ENCODE peak calls at places on chromosomes 7 and 10, in nine cellular contexts. J is AG10803, I is heart right ventricle, M is keratinocyte, Q is brain microvascular endothelial cell, U is fibroblast of the aortic adventitia, Y is GM13976, C is PC-3, D is BE2C. R is an unnamed sample.

GRCh38 chr7:73822319-73823173 is 8.2 kb upstream of the CLDN4 start:
- DNase-seq in J (peak), I (no peak), M (peak), Q (peak), U (peak), Y (peak), C (peak), D (peak), R (no peak)

GRCh38 chr10:10644317-10645111 is 373.2 kb upstream of the CELF2 start:
- DNase-seq in J (peak), I (peak), M (peak), Q (peak), U (peak), Y (no peak), C (no peak), D (no peak), R (no peak)

GRCh38 chr7:106346167-106346677 is 61.4 kb upstream of the NAMPT start:
- DNase-seq in J (no peak), I (no peak), M (no peak), Q (no peak), U (no peak), Y (no peak), C (peak), D (no peak), R (no peak)

GRCh38 chr7:57414852-57415251 is 35.1 kb upstream of the ZNF716 start:
- DNase-seq in J (no peak), I (no peak), M (no peak), Q (no peak), U (no peak), Y (no peak), C (no peak), D (no peak), R (no peak)

GRCh38 chr10:11551915-11552602 is 59.4 kb downstream of the USP6NL start:
- DNase-seq in J (peak), I (no peak), M (peak), Q (peak), U (peak), Y (no peak), C (peak), D (no peak), R (no peak)

GRCh38 chr7:156117542-156118245 is 305.4 kb upstream of the SHH start:
- DNase-seq in J (no peak), I (no peak), M (no peak), Q (no peak), U (no peak), Y (no peak), C (no peak), D (no peak), R (no peak)

GRCh38 chr7:127650842-127651555 is 995 bp upstream of the SND1 start:
- DNase-seq in J (no peak), I (no peak), M (no peak), Q (no peak), U (no peak), Y (peak), C (no peak), D (no peak), R (peak)

GRCh38 chr10:46524471-46525176 is 31.8 kb downstream of the GPRIN2 start:
- DNase-seq in J (peak), I (no peak), M (peak), Q (peak), U (peak), Y (no peak), C (peak), D (no peak), R (no peak)

GRCh38 chr7:127934711-127935110 is 96.5 kb downstream of the LRRC4 start:
- DNase-seq in J (no peak), I (no peak), M (no peak), Q (no peak), U (no peak), Y (no peak), C (no peak), D (no peak), R (no peak)

GRCh38 chr10:72009430-72010081 is 45.4 kb downstream of the CHST3 start:
- DNase-seq in J (peak), I (peak), M (peak), Q (peak), U (peak), Y (no peak), C (no peak), D (peak), R (no peak)

GRCh38 chr10:6151087-6151977 is 51.4 kb upstream of the PFKFB3 start:
- DNase-seq in J (peak), I (peak), M (no peak), Q (peak), U (peak), Y (peak), C (no peak), D (peak), R (peak)

GRCh38 chr7:14698239-14698638 is 204.3 kb downstream of the DGKB start:
- DNase-seq in J (no peak), I (no peak), M (no peak), Q (no peak), U (peak), Y (no peak), C (peak), D (no peak), R (no peak)

GRCh38 chr10:11242443-11243386 is 225.0 kb downstream of the CELF2 start:
- DNase-seq in J (peak), I (peak), M (no peak), Q (no peak), U (no peak), Y (peak), C (no peak), D (no peak), R (peak)

GRCh38 chr7:8982338-8982994 is 549.1 kb downstream of the NXPH1 start:
- DNase-seq in J (no peak), I (no peak), M (no peak), Q (no peak), U (no peak), Y (no peak), C (no peak), D (no peak), R (no peak)

GRCh38 chr10:132310701-132311337 is 3.1 kb upstream of the STK32C start:
- DNase-seq in J (no peak), I (no peak), M (no peak), Q (no peak), U (no peak), Y (no peak), C (no peak), D (no peak), R (no peak)

GRCh38 chr10:94211187-94211529 is 151.6 kb downstream of the NOC3L start:
- DNase-seq in J (no peak), I (no peak), M (no peak), Q (no peak), U (no peak), Y (no peak), C (no peak), D (no peak), R (no peak)

GRCh38 chr10:66695046-66695445 is 230.8 kb upstream of the LRRTM3 start:
- DNase-seq in J (no peak), I (no peak), M (no peak), Q (no peak), U (no peak), Y (no peak), C (no peak), D (no peak), R (no peak)

GRCh38 chr10:86594535-86594934 is 59.8 kb upstream of the OPN4 start:
- DNase-seq in J (peak), I (no peak), M (no peak), Q (peak), U (peak), Y (no peak), C (peak), D (no peak), R (no peak)

GRCh38 chr10:116451956-116452720 is 24.5 kb downstream of the PNLIPRP3 start:
- DNase-seq in J (no peak), I (no peak), M (no peak), Q (no peak), U (no peak), Y (no peak), C (no peak), D (no peak), R (no peak)

GRCh38 chr10:49614242-49615198 is 683 bp downstream of the CHAT start:
- DNase-seq in J (no peak), I (no peak), M (no peak), Q (no peak), U (no peak), Y (no peak), C (no peak), D (no peak), R (no peak)

GRCh38 chr10:77949167-77949566 is 22.6 kb upstream of the DLG5 start:
- DNase-seq in J (peak), I (no peak), M (peak), Q (peak), U (peak), Y (no peak), C (peak), D (peak), R (no peak)

GRCh38 chr10:92790449-92790848 is 57.9 kb upstream of the EXOC6 start:
- DNase-seq in J (no peak), I (no peak), M (no peak), Q (no peak), U (no peak), Y (peak), C (no peak), D (no peak), R (peak)

GRCh38 chr10:7857259-7857658 is 39.0 kb downstream of the TAF3 start:
- DNase-seq in J (no peak), I (no peak), M (no peak), Q (no peak), U (no peak), Y (no peak), C (no peak), D (no peak), R (no peak)

GRCh38 chr7:104843198-104843597 is 170.8 kb upstream of the KMT2E start:
- DNase-seq in J (no peak), I (no peak), M (no peak), Q (no peak), U (no peak), Y (no peak), C (no peak), D (no peak), R (no peak)

GRCh38 chr10:98265403-98266378 is 2.3 kb downstream of the LOXL4 start:
- DNase-seq in J (no peak), I (no peak), M (no peak), Q (no peak), U (no peak), Y (no peak), C (no peak), D (no peak), R (no peak)

GRCh38 chr10:1121311-1121970 is 65.3 kb downstream of the WDR37 start:
- DNase-seq in J (no peak), I (no peak), M (no peak), Q (no peak), U (no peak), Y (no peak), C (no peak), D (no peak), R (no peak)

GRCh38 chr10:132364594-132364970 is 32.4 kb upstream of the PWWP2B start:
- DNase-seq in J (no peak), I (no peak), M (no peak), Q (no peak), U (no peak), Y (no peak), C (no peak), D (no peak), R (peak)

GRCh38 chr10:28661035-28661434 is 16.3 kb upstream of the BAMBI start:
- DNase-seq in J (peak), I (no peak), M (no peak), Q (peak), U (peak), Y (no peak), C (peak), D (no peak), R (no peak)

GRCh38 chr7:36014961-36015360 is 138.1 kb upstream of the EEPD1 start:
- DNase-seq in J (no peak), I (no peak), M (no peak), Q (no peak), U (no peak), Y (no peak), C (no peak), D (no peak), R (no peak)

GRCh38 chr10:86759073-86759672 is 2.8 kb downstream of the BMPR1A start:
- DNase-seq in J (peak), I (no peak), M (no peak), Q (no peak), U (peak), Y (no peak), C (no peak), D (no peak), R (no peak)

DNA sequence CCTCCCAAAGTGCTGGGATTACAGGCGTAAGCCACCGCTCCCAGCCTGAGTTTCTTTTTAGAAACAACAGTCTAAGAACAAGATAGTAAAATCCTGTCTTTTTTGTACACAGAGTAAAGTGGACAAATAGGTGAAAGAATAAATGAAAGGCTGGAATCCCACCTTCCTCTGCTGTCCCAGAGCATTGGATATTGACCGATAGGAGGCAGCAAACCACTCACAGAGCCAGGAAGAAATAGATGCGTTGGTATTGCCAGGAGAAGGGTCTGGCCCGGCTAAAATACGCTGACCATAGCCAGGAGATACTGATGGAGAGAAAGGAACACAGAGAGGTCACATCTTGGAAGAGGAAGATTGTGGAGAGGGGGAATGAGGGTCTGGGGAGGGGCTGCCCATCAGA is 11.4 kb upstream of the ZNF12 start:
- DNase-seq in J (no peak), I (no peak), M (no peak), Q (no peak), U (no peak), Y (no peak), C (no peak), D (no peak), R (no peak)
- TF ChIP-seq CTCF in J (no peak), I (no peak), M (no peak), Q (peak), U (peak), Y (peak), C (no peak), D (peak), R (peak)

GRCh38 chr10:124636271-124636993 is 107.7 kb downstream of the FAM53B start:
- DNase-seq in J (no peak), I (no peak), M (no peak), Q (no peak), U (no peak), Y (no peak), C (no peak), D (no peak), R (no peak)
- TF ChIP-seq CTCF in J (no peak), I (no peak), M (no peak), Q (no peak), U (no peak), Y (no peak), C (no peak), D (no peak), R (peak)

GRCh38 chr7:98531717-98532116 is 85.4 kb upstream of the NPTX2 start:
- DNase-seq in J (no peak), I (no peak), M (no peak), Q (no peak), U (no peak), Y (no peak), C (no peak), D (no peak), R (no peak)
- TF ChIP-seq CTCF in J (no peak), I (no peak), M (no peak), Q (no peak), U (no peak), Y (no peak), C (peak), D (no peak), R (no peak)

GRCh38 chr10:126250045-126250444 is 138.2 kb downstream of the ADAM12 start:
- DNase-seq in J (no peak), I (no peak), M (no peak), Q (no peak), U (no peak), Y (no peak), C (no peak), D (no peak), R (no peak)
- TF ChIP-seq CTCF in J (no peak), I (no peak), M (no peak), Q (no peak), U (no peak), Y (no peak), C (no peak), D (no peak), R (no peak)

GRCh38 chr7:42096262-42096661 is 140.7 kb downstream of the GLI3 start:
- DNase-seq in J (no peak), I (no peak), M (no peak), Q (no peak), U (no peak), Y (no peak), C (no peak), D (no peak), R (no peak)

GRCh38 chr7:42099076-42099836 is 137.8 kb downstream of the GLI3 start:
- DNase-seq in J (no peak), I (no peak), M (no peak), Q (no peak), U (no peak), Y (no peak), C (peak), D (no peak), R (no peak)

GRCh38 chr7:42095791-42096190 is 141.2 kb downstream of the GLI3 start:
- DNase-seq in J (no peak), I (no peak), M (no peak), Q (no peak), U (no peak), Y (no peak), C (no peak), D (no peak), R (no peak)

GRCh38 chr7:42096681-42097637 is 140.1 kb downstream of the GLI3 start:
- DNase-seq in J (peak), I (peak), M (no peak), Q (no peak), U (peak), Y (no peak), C (no peak), D (no peak), R (no peak)

DNA sequence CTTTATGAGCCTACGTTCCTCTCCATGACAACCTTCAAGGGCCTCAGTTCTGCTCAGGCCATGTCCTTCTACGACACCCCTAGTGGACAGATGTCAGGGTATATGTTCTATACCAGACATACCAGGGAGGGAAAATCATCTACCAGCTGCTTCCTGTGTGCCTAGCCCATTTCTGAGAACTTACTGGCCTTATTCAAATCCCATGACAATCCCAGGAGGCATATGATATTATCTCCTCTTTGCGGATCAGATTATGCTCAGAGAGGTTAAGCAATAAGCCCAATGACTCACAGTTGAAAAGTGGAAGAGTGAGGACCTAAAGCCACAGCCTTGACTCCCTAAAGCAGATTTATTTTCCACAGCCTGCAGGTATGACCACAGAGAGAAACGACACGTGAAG is 139.3 kb downstream of the GLI3 start:
- DNase-seq in J (peak), I (no peak), M (peak), Q (peak), U (peak), Y (no peak), C (peak), D (no peak), R (no peak)
- TF ChIP-seq CTCF in J (peak), I (no peak), M (peak), Q (peak), U (peak), Y (no peak), C (peak), D (no peak), R (no peak)

GRCh38 chr7:150876817-150877526 is 24.7 kb downstream of the AOC1 start:
- DNase-seq in J (peak), I (peak), M (no peak), Q (peak), U (peak), Y (peak), C (peak), D (peak), R (peak)

GRCh38 chr7:150874401-150875198 is 22.3 kb downstream of the AOC1 start:
- DNase-seq in J (no peak), I (no peak), M (no peak), Q (no peak), U (no peak), Y (no peak), C (no peak), D (no peak), R (no peak)

GRCh38 chr7:150877545-150877944 is 25.2 kb downstream of the AOC1 start:
- DNase-seq in J (no peak), I (no peak), M (no peak), Q (no peak), U (no peak), Y (no peak), C (no peak), D (no peak), R (no peak)

GRCh38 chr7:150879345-150879744 is 27.0 kb downstream of the AOC1 start:
- DNase-seq in J (no peak), I (no peak), M (no peak), Q (peak), U (no peak), Y (no peak), C (peak), D (no peak), R (no peak)

DNA sequence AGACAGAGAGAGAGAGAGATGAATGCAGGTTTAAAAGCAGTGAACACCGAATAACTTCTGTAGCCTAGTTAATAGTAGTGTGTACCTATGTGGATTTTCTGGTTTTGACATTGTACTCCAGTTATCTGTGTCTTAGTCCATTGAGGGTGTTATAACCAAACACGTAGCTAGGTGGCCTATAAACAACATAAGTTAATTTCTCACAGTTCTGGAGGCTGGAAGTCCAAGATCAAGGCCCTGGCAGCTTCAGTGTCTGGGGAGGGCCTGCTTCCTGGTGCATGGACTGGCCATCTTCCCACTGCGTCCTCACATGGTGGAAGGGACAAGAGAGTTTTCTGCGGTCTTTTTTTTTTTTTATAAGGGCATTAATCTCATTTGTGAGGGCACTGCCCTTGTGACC is 23.5 kb downstream of the AOC1 start:
- DNase-seq in J (no peak), I (no peak), M (no peak), Q (no peak), U (no peak), Y (no peak), C (peak), D (no peak), R (no peak)
- TF ChIP-seq CTCF in J (peak), I (no peak), M (peak), Q (peak), U (peak), Y (no peak), C (peak), D (peak), R (peak)

GRCh38 chr7:23530355-23530754 is 1.4 kb downstream of the TRA2A start:
- DNase-seq in J (peak), I (no peak), M (no peak), Q (peak), U (peak), Y (peak), C (peak), D (peak), R (peak)
- TF ChIP-seq CTCF in J (peak), I (no peak), M (peak), Q (peak), U (no peak), Y (no peak), C (no peak), D (peak), R (no peak)

DNA sequence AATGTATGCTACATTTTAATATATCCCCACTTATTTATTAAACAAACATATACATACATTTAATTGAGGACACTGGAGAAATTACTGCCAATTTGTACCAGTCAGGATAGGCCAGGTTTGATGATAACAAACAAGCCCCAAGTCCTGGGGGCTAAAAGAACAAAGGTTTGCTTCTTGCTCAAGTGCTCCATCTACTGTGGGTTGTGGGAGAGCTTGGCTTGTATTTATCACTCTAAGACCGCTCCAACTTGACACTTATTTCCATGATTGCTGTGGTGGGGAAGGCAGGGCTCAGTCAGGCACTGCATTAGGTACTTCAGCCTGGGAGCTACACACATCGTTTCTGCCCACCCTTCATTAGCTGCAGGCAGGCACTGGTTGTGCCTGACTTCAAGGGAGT is 136.6 kb upstream of the ZNF32 start:
- DNase-seq in J (no peak), I (no peak), M (no peak), Q (no peak), U (no peak), Y (no peak), C (peak), D (no peak), R (no peak)
- TF ChIP-seq CTCF in J (peak), I (peak), M (no peak), Q (peak), U (peak), Y (no peak), C (peak), D (peak), R (peak)

R was measured in GM10248.